ENCODE peak calls at places on chromosomes 5 and 9, in six cellular contexts. One of them, this sample, is unnamed.
A peak's percentile ranks its signal among the peaks of the same experiment; 100 is the strongest.

GRCh38 chr5:6760636-6761035 is 47.4 kb downstream of the TENT4A start:
- DNase-seq in SK-N-SH: no peak
- DNase-seq in HepG2: no peak
- DNase-seq in H1: no peak
- DNase-seq in K562: no peak
- DNase-seq in GM12878: no peak
- DNase-seq in this sample: no peak

GRCh38 chr9:126491256-126491879 is 122.4 kb upstream of the LMX1B start:
- DNase-seq in SK-N-SH: peak; percentile 69
- DNase-seq in GM12878: no peak
- DNase-seq in HepG2: peak; percentile 46
- DNase-seq in K562: peak; percentile 58
- DNase-seq in H1: no peak
- DNase-seq in this sample: no peak

GRCh38 chr5:5373351-5374033 is 49.0 kb upstream of the ICE1 start:
- DNase-seq in HepG2: no peak
- DNase-seq in GM12878: no peak
- DNase-seq in K562: peak; percentile 64
- DNase-seq in H1: no peak
- DNase-seq in SK-N-SH: no peak
- DNase-seq in this sample: no peak

GRCh38 chr5:123164019-123164418 is 75.0 kb downstream of the PRDM6 start:
- DNase-seq in H1: no peak
- DNase-seq in GM12878: no peak
- DNase-seq in K562: no peak
- DNase-seq in HepG2: no peak
- DNase-seq in SK-N-SH: no peak
- DNase-seq in this sample: no peak

GRCh38 chr5:61575103-61575502 is 243.0 kb downstream of the ZSWIM6 start:
- DNase-seq in H1: no peak
- DNase-seq in GM12878: no peak
- DNase-seq in HepG2: no peak
- DNase-seq in K562: peak; percentile 59
- DNase-seq in SK-N-SH: peak; percentile 72
- DNase-seq in this sample: no peak

GRCh38 chr9:23643656-23644258 is 182.3 kb downstream of the ELAVL2 start:
- DNase-seq in SK-N-SH: no peak
- DNase-seq in H1: no peak
- DNase-seq in K562: no peak
- DNase-seq in HepG2: no peak
- DNase-seq in GM12878: no peak
- DNase-seq in this sample: no peak

GRCh38 chr5:42400474-42400873 is 22.8 kb upstream of the GHR start:
- DNase-seq in SK-N-SH: no peak
- DNase-seq in K562: no peak
- DNase-seq in HepG2: no peak
- DNase-seq in H1: no peak
- DNase-seq in GM12878: no peak
- DNase-seq in this sample: no peak

GRCh38 chr9:89614319-89614892 is 9.6 kb downstream of the GADD45G start:
- DNase-seq in GM12878: no peak
- DNase-seq in HepG2: no peak
- DNase-seq in SK-N-SH: no peak
- DNase-seq in K562: no peak
- DNase-seq in H1: no peak
- DNase-seq in this sample: no peak

GRCh38 chr9:132409828-132410528 is at the start of gene CFAP77:
- DNase-seq in GM12878: no peak
- DNase-seq in K562: peak; percentile 26
- DNase-seq in HepG2: peak; percentile 10
- DNase-seq in H1: peak; percentile 79
- DNase-seq in SK-N-SH: peak; percentile 88
- DNase-seq in this sample: no peak

GRCh38 chr9:132984202-132985062 is 5.9 kb downstream of the GFI1B start:
- DNase-seq in K562: peak; percentile 95
- DNase-seq in HepG2: no peak
- DNase-seq in H1: no peak
- DNase-seq in GM12878: no peak
- DNase-seq in SK-N-SH: no peak
- DNase-seq in this sample: no peak

GRCh38 chr9:110655723-110656641 is 12.6 kb upstream of the MUSK start:
- DNase-seq in H1: no peak
- DNase-seq in SK-N-SH: no peak
- DNase-seq in GM12878: no peak
- DNase-seq in K562: no peak
- DNase-seq in HepG2: no peak
- DNase-seq in this sample: no peak

GRCh38 chr5:134451618-134452505 is 40.2 kb upstream of the CDKN2AIPNL start:
- DNase-seq in SK-N-SH: no peak
- DNase-seq in K562: peak; percentile 60
- DNase-seq in GM12878: no peak
- DNase-seq in HepG2: no peak
- DNase-seq in H1: no peak
- DNase-seq in this sample: no peak

GRCh38 chr9:82570226-82570625 is 492.7 kb downstream of the RASEF start:
- DNase-seq in HepG2: no peak
- DNase-seq in SK-N-SH: no peak
- DNase-seq in K562: no peak
- DNase-seq in GM12878: no peak
- DNase-seq in H1: no peak
- DNase-seq in this sample: no peak

GRCh38 chr9:80707120-80707519 is 982.2 kb downstream of the TLE1 start:
- DNase-seq in H1: no peak
- DNase-seq in K562: no peak
- DNase-seq in HepG2: no peak
- DNase-seq in SK-N-SH: no peak
- DNase-seq in GM12878: no peak
- DNase-seq in this sample: no peak

GRCh38 chr9:32442433-32442832 is 58.0 kb downstream of the ACO1 start:
- DNase-seq in HepG2: no peak
- DNase-seq in H1: no peak
- DNase-seq in SK-N-SH: no peak
- DNase-seq in GM12878: no peak
- DNase-seq in K562: no peak
- DNase-seq in this sample: no peak

GRCh38 chr5:51388488-51389325 is 5.5 kb downstream of the ISL1 start:
- DNase-seq in H1: no peak
- DNase-seq in HepG2: no peak
- DNase-seq in SK-N-SH: no peak
- DNase-seq in GM12878: no peak
- DNase-seq in K562: no peak
- DNase-seq in this sample: no peak
- H3K27me3 ChIP-seq in H1: peaks cover 77% of the 10 kb centered on the region
- H3K27me3 ChIP-seq in HepG2: peaks cover 7% of the 10 kb centered on the region
- H3K27me3 ChIP-seq in SK-N-SH: no peaks in the 10 kb centered on the region
- H3K27me3 ChIP-seq in GM12878: peaks cover 6% of the 10 kb centered on the region
- H3K27me3 ChIP-seq in K562: peaks cover 13% of the 10 kb centered on the region
- H3K27me3 ChIP-seq in this sample: peaks cover 63% of the 10 kb centered on the region

DNA sequence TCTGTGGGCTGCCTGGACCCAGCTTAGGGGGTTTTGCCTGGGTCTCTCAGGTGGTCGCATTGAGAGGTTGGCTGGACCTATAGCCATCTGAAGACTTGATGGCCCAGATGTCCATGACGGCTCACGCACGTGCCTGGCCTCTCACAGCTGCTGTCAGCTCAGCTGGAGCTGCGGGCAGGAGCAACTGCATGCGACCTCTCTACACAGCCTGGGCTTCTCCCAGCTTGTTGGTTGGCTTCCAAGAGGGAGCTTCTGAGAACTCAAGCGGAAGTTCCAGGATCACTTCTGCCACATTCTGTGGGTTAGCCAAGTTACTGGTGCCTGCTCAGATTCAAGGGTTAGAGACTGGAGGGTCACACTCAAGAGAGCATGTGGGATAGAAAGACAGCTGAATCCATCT is 99.2 kb downstream of the DAPK1 start:
- DNase-seq in SK-N-SH: no peak
- DNase-seq in K562: no peak
- DNase-seq in H1: no peak
- DNase-seq in HepG2: no peak
- DNase-seq in GM12878: no peak
- DNase-seq in this sample: no peak
- TF ChIP-seq GABPA in SK-N-SH: no peak
- TF ChIP-seq GABPA in K562: no peak
- TF ChIP-seq GABPA in H1: no peak
- TF ChIP-seq GABPA in HepG2: no peak
- TF ChIP-seq GABPA in GM12878: no peak
- TF ChIP-seq GABPA in this sample: no peak

GRCh38 chr9:13445123-13445522 is 165.6 kb upstream of the MPDZ start:
- DNase-seq in SK-N-SH: no peak
- DNase-seq in H1: no peak
- DNase-seq in HepG2: no peak
- DNase-seq in GM12878: no peak
- DNase-seq in K562: no peak
- DNase-seq in this sample: no peak

GRCh38 chr9:13446261-13446660 is 166.8 kb upstream of the MPDZ start:
- DNase-seq in GM12878: no peak
- DNase-seq in HepG2: no peak
- DNase-seq in H1: no peak
- DNase-seq in K562: no peak
- DNase-seq in SK-N-SH: no peak
- DNase-seq in this sample: no peak

GRCh38 chr9:13444696-13445095 is 165.2 kb upstream of the MPDZ start:
- DNase-seq in HepG2: no peak
- DNase-seq in GM12878: no peak
- DNase-seq in SK-N-SH: no peak
- DNase-seq in K562: no peak
- DNase-seq in H1: no peak
- DNase-seq in this sample: no peak

GRCh38 chr9:13443380-13444271 is 164.1 kb upstream of the MPDZ start:
- DNase-seq in GM12878: no peak
- DNase-seq in SK-N-SH: no peak
- DNase-seq in HepG2: no peak
- DNase-seq in H1: no peak
- DNase-seq in K562: no peak
- DNase-seq in this sample: no peak

DNA sequence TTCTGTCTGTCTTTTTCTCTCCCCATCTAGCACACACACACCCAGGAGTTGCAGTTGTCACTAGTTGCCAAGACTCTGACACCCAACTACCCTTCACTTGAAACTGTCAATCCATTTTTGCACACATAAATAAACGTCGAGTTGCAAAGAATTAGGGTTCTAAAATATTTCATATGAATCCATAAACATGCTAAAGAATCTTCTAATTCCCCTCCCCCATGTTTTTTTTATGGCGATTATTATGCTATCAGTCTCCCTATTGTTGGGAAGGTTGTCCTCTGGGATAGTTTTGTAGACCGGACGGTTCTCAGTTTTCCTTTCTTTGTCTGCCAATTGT is 164.7 kb upstream of the MPDZ start:
- DNase-seq in SK-N-SH: no peak
- DNase-seq in HepG2: no peak
- DNase-seq in GM12878: no peak
- DNase-seq in H1: no peak
- DNase-seq in K562: no peak
- DNase-seq in this sample: no peak
- H3K27me3 ChIP-seq in SK-N-SH: no peaks in the 10 kb centered on the region
- H3K27me3 ChIP-seq in HepG2: no peaks in the 10 kb centered on the region
- H3K27me3 ChIP-seq in GM12878: no peaks in the 10 kb centered on the region
- H3K27me3 ChIP-seq in H1: no peaks in the 10 kb centered on the region
- H3K27me3 ChIP-seq in K562: no peaks in the 10 kb centered on the region
- H3K27me3 ChIP-seq in this sample: no peaks in the 10 kb centered on the region

DNA sequence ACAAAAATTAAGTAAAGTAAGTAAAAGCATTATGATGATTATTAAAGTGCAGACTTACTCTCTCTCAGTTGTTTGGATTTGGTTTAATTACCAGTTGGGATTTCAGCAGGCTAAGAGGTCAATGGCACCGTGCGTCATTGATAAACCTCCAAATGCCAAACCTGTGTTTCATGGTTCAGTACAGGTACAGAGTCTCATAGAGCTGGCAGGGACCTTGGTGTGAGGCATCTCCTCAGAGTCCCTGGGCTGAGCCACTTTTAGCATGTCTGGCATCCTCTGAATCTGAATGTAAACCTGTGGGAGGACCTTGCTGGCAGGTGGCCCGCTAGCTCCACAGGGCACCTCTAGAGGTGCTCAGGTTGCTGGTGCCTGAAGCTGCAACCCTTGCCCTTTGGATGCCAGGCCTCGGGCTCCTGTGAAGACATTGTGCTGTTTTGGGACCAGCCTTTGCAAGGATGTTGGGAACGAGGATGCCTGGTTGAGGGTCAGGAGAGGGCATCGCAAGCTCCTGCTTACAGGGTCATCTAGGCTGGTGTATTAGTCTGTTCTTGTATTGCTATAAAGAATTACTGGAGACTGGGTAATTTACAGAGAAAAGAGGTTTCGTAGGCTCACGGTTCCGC is 14.7 kb upstream of the STC2 start:
- DNase-seq in H1: no peak
- DNase-seq in GM12878: no peak
- DNase-seq in K562: no peak
- DNase-seq in HepG2: no peak
- DNase-seq in SK-N-SH: no peak
- DNase-seq in this sample: no peak
- TF ChIP-seq GABPA in H1: no peak
- TF ChIP-seq GABPA in GM12878: no peak
- TF ChIP-seq GABPA in K562: no peak
- TF ChIP-seq GABPA in HepG2: no peak
- TF ChIP-seq GABPA in SK-N-SH: no peak
- TF ChIP-seq GABPA in this sample: no peak

GRCh38 chr5:171323806-171324632 is 15.0 kb downstream of the TLX3 start:
- DNase-seq in SK-N-SH: no peak
- DNase-seq in H1: no peak
- DNase-seq in HepG2: no peak
- DNase-seq in GM12878: no peak
- DNase-seq in K562: no peak
- DNase-seq in this sample: no peak
- H3K27me3 ChIP-seq in SK-N-SH: no peaks in the 10 kb centered on the region
- H3K27me3 ChIP-seq in H1: peaks cover 33% of the 10 kb centered on the region
- H3K27me3 ChIP-seq in HepG2: no peaks in the 10 kb centered on the region
- H3K27me3 ChIP-seq in GM12878: peaks cover 7% of the 10 kb centered on the region
- H3K27me3 ChIP-seq in K562: peaks cover 25% of the 10 kb centered on the region
- H3K27me3 ChIP-seq in this sample: peaks cover 38% of the 10 kb centered on the region

GRCh38 chr5:65199988-65200668 is 281.6 kb downstream of the ADAMTS6 start:
- DNase-seq in K562: no peak
- DNase-seq in SK-N-SH: no peak
- DNase-seq in H1: no peak
- DNase-seq in HepG2: no peak
- DNase-seq in GM12878: no peak
- DNase-seq in this sample: no peak
- TF ChIP-seq GABPA in K562: no peak
- TF ChIP-seq GABPA in SK-N-SH: no peak
- TF ChIP-seq GABPA in H1: no peak
- TF ChIP-seq GABPA in HepG2: no peak
- TF ChIP-seq GABPA in GM12878: no peak
- TF ChIP-seq GABPA in this sample: no peak

This sample was measured in HL-60.